ENCODE peak calls at places on chromosome 6, in ten cellular contexts. A, D, W, H, B, I, P, V, U and C are unnamed samples.

GRCh38 chr6:159761135-159761872 is 541 bp upstream of the ACAT2 start:
- DNase-seq in A (peak), D (no peak), W (peak), H (no peak), B (peak), I (no peak), P (no peak), V (no peak), U (no peak), C (peak)

GRCh38 chr6:17584241-17584803 is 15.8 kb upstream of the FAM8A1 start:
- DNase-seq in A (no peak), D (peak), W (peak), H (no peak), B (peak), I (peak), P (peak), V (peak), U (no peak), C (peak)

GRCh38 chr6:40334496-40334895 is 252.7 kb downstream of the LRFN2 start:
- DNase-seq in A (no peak), D (no peak), W (no peak), H (no peak), B (no peak), I (no peak), P (no peak), V (no peak), U (no peak), C (no peak)

GRCh38 chr6:86943819-86944407 is 6.6 kb downstream of the HTR1E start:
- DNase-seq in A (no peak), D (no peak), W (no peak), H (no peak), B (no peak), I (no peak), P (no peak), V (no peak), U (no peak), C (no peak)

GRCh38 chr6:73042892-73043291 is 182.4 kb downstream of the KHDC1L start:
- DNase-seq in A (no peak), D (no peak), W (no peak), H (no peak), B (no peak), I (no peak), P (no peak), V (no peak), U (no peak), C (no peak)

GRCh38 chr6:33578588-33579011 is 1.5 kb downstream of the BAK1 start:
- DNase-seq in A (peak), D (no peak), W (no peak), H (no peak), B (no peak), I (peak), P (no peak), V (no peak), U (no peak), C (no peak)

GRCh38 chr6:13488896-13489237 is 1.5 kb upstream of the GFOD1 start:
- DNase-seq in A (no peak), D (no peak), W (no peak), H (no peak), B (no peak), I (no peak), P (no peak), V (no peak), U (no peak), C (no peak)

GRCh38 chr6:25519856-25520255 is 132.2 kb upstream of the SCGN start:
- DNase-seq in A (no peak), D (no peak), W (no peak), H (no peak), B (no peak), I (no peak), P (no peak), V (no peak), U (no peak), C (no peak)

GRCh38 chr6:448296-449056 is 56.9 kb downstream of the IRF4 start:
- DNase-seq in A (no peak), D (no peak), W (no peak), H (no peak), B (no peak), I (no peak), P (no peak), V (no peak), U (no peak), C (no peak)

GRCh38 chr6:169780571-169781091 is 29.2 kb downstream of the ERMARD start:
- DNase-seq in A (no peak), D (no peak), W (no peak), H (no peak), B (peak), I (no peak), P (peak), V (no peak), U (no peak), C (no peak)

GRCh38 chr6:165766457-165766856 is 103.4 kb upstream of the PDE10A start:
- DNase-seq in A (no peak), D (no peak), W (no peak), H (no peak), B (peak), I (peak), P (peak), V (no peak), U (no peak), C (no peak)

GRCh38 chr6:122620428-122620827 is 10.2 kb downstream of the PKIB start:
- DNase-seq in A (no peak), D (no peak), W (no peak), H (no peak), B (no peak), I (no peak), P (no peak), V (no peak), U (no peak), C (no peak)

GRCh38 chr6:29597184-29597583 is 12.3 kb downstream of the OR2H2 start:
- DNase-seq in A (no peak), D (no peak), W (no peak), H (no peak), B (no peak), I (no peak), P (no peak), V (peak), U (no peak), C (peak)

GRCh38 chr6:49121970-49122369 is 341.1 kb downstream of the MMUT start:
- DNase-seq in A (no peak), D (no peak), W (no peak), H (no peak), B (peak), I (no peak), P (no peak), V (no peak), U (no peak), C (no peak)

GRCh38 chr6:42375905-42376304 is 75.8 kb downstream of the TRERF1 start:
- DNase-seq in A (no peak), D (no peak), W (no peak), H (no peak), B (no peak), I (no peak), P (no peak), V (no peak), U (no peak), C (no peak)

GRCh38 chr6:145204258-145204766 is 531.0 kb downstream of the EPM2A start:
- DNase-seq in A (no peak), D (no peak), W (peak), H (no peak), B (no peak), I (no peak), P (no peak), V (no peak), U (no peak), C (no peak)

GRCh38 chr6:90610291-90610670 is 23.4 kb upstream of the MAP3K7 start:
- DNase-seq in A (peak), D (no peak), W (no peak), H (no peak), B (no peak), I (no peak), P (no peak), V (no peak), U (no peak), C (no peak)

GRCh38 chr6:109002100-109002697 is 92.4 kb downstream of the SESN1 start:
- DNase-seq in A (no peak), D (no peak), W (no peak), H (no peak), B (no peak), I (no peak), P (no peak), V (no peak), U (no peak), C (no peak)

GRCh38 chr6:95203153-95203754 is 374.1 kb upstream of the MANEA start:
- DNase-seq in A (peak), D (no peak), W (peak), H (no peak), B (peak), I (peak), P (peak), V (peak), U (no peak), C (no peak)

GRCh38 chr6:23244300-23244699 is 674.9 kb downstream of the HDGFL1 start:
- DNase-seq in A (no peak), D (no peak), W (no peak), H (no peak), B (no peak), I (no peak), P (no peak), V (no peak), U (no peak), C (no peak)

GRCh38 chr6:28402197-28402596 is 2.6 kb upstream of the ZSCAN12 start:
- DNase-seq in A (no peak), D (no peak), W (no peak), H (no peak), B (no peak), I (no peak), P (no peak), V (peak), U (no peak), C (peak)

GRCh38 chr6:134523903-134524302 is 206.0 kb upstream of the SGK1 start:
- DNase-seq in A (no peak), D (no peak), W (no peak), H (no peak), B (no peak), I (no peak), P (no peak), V (no peak), U (no peak), C (peak)